ENCODE peak calls at places on chromosomes 5 and 9, in five cellular contexts. H, O, W, A and X are unnamed samples.

GRCh38 chr5:15003511-15003920 is 131.9 kb upstream of the ANKH start:
- DNase-seq in H (peak), O (peak), W (peak), A (peak), X (peak)

GRCh38 chr5:154356256-154356655 is 89.5 kb upstream of the SAP30L start:
- DNase-seq in H (no peak), O (no peak), W (no peak), A (no peak), X (no peak)

GRCh38 chr5:82623094-82623514 is 344.9 kb upstream of the RPS23 start:
- DNase-seq in H (no peak), O (peak), W (no peak), A (no peak), X (no peak)

GRCh38 chr5:180173875-180174586 is 35.0 kb downstream of the RASGEF1C start:
- DNase-seq in H (no peak), O (no peak), W (no peak), A (no peak), X (no peak)

GRCh38 chr5:167156446-167156845 is 1135.0 kb upstream of the WWC1 start:
- DNase-seq in H (no peak), O (no peak), W (no peak), A (no peak), X (no peak)

GRCh38 chr9:88313364-88314220 is 74.7 kb upstream of the SPIN1 start:
- DNase-seq in H (no peak), O (no peak), W (no peak), A (peak), X (no peak)

GRCh38 chr9:130292104-130292503 is 26.5 kb downstream of the HMCN2 start:
- DNase-seq in H (no peak), O (no peak), W (no peak), A (no peak), X (no peak)

GRCh38 chr9:111161015-111161415 is 122.7 kb upstream of the LPAR1 start:
- DNase-seq in H (no peak), O (no peak), W (no peak), A (no peak), X (no peak)

GRCh38 chr5:109053995-109054417 is 306.3 kb downstream of the FER start:
- DNase-seq in H (no peak), O (no peak), W (peak), A (no peak), X (no peak)

GRCh38 chr9:5453673-5454072 is 3.3 kb downstream of the CD274 start:
- DNase-seq in H (no peak), O (no peak), W (no peak), A (no peak), X (no peak)

GRCh38 chr9:124137009-124137943 is 120.5 kb upstream of the NEK6 start:
- DNase-seq in H (peak), O (no peak), W (peak), A (peak), X (peak)
- TF ChIP-seq TAF1 in H (peak), O (no peak), W (peak), A (no peak), X (peak)

GRCh38 chr5:42621662-42622061 is 135.0 kb upstream of the CCDC152 start:
- DNase-seq in H (no peak), O (no peak), W (no peak), A (no peak), X (no peak)
- TF ChIP-seq POLR2AphosphoS5 in H (no peak), O (no peak), W (no peak), A (no peak), X (no peak)

DNA sequence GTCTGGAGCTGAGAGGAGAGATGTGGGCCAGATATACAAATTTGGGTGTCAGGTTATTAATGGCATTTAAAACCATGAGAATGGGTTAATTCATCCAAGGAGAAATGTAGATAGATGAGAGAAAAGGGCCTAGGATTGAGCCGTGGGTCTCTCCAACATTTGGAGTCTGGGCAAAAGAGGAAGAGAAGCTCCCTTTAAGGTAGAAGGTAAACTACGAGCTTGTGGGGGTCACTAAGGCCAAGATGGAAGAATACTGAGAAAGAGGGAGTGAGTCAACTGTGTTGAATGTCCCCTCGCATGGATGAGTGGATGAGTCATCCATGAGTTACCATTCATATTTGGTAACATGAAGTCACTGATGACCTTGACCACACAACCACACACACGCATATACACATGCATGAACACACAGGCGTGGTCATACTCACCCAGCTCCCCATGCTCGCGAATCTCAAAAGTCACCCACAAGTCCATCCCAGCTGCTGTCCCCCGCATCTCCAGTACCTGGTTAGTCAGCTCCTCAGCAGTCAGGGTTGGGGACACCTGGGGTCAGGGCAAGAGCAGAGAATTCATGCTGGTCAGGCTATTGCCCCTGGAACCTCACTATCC is 6.8 kb upstream of the FCHSD1 start:
- DNase-seq in H (no peak), O (peak), W (no peak), A (no peak), X (no peak)
- TF ChIP-seq POLR2A in H (no peak), O (no peak), W (no peak), A (no peak), X (no peak)

DNA sequence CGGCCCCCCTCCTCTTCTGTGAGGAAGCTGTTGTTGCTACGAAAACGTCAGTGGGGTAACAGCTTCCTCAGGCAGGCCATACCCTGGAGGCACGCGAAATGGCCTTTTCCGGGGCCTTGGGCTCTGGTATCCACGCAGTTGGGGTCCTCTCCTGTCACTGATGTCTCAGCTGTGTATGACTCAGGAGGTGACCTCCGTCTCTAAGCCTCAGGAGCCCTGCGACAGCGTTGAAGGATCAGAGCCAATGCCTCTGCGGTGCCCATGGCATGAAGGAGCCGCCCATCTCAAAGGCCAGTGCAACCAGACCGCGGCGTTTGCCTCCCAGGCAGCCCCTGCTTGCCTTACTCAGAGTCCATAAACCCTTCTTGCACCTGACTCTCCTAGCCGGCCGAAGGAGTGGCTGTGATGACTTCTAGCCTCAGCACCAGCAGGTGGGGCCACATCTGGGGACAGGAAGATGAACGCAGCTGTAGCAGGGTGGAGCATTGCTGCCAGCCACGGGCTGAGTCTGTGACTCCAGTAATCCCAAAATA is 1.0 kb upstream of the MXD3 start:
- DNase-seq in H (no peak), O (peak), W (no peak), A (no peak), X (no peak)
- TF ChIP-seq TAF1 in H (no peak), O (no peak), W (no peak), A (peak), X (no peak)